ENCODE peak calls at places on chromosomes 2 and 18, in six cellular contexts. N, E, M, A, O and D are unnamed samples.

GRCh38 chr2:152369176-152369860 is 34.3 kb downstream of the FMNL2 start:
- DNase-seq in N (peak), E (no peak), M (peak), A (peak), O (no peak), D (no peak)

GRCh38 chr2:198053173-198053572 is 248.8 kb downstream of the PLCL1 start:
- DNase-seq in N (no peak), E (no peak), M (no peak), A (no peak), O (no peak), D (no peak)

GRCh38 chr2:222879602-222879933 is 18.7 kb downstream of the ACSL3 start:
- DNase-seq in N (no peak), E (no peak), M (no peak), A (no peak), O (no peak), D (no peak)

GRCh38 chr18:31825772-31826171 is 65.1 kb upstream of the SLC25A52 start:
- DNase-seq in N (no peak), E (no peak), M (no peak), A (no peak), O (no peak), D (no peak)

GRCh38 chr2:88950010-88950409 is 258.5 kb downstream of the RPIA start:
- DNase-seq in N (no peak), E (no peak), M (no peak), A (no peak), O (no peak), D (no peak)

GRCh38 chr2:101831351-101831865 is 133.9 kb downstream of the MAP4K4 start:
- DNase-seq in N (no peak), E (peak), M (no peak), A (peak), O (peak), D (peak)

GRCh38 chr2:28080911-28081310 is 190.4 kb downstream of the BABAM2 start:
- DNase-seq in N (no peak), E (no peak), M (peak), A (peak), O (peak), D (no peak)

GRCh38 chr2:1991706-1992245 is 247.5 kb upstream of the PXDN start:
- DNase-seq in N (no peak), E (no peak), M (no peak), A (no peak), O (no peak), D (no peak)

GRCh38 chr2:221896505-221897151 is 324.5 kb upstream of the EPHA4 start:
- DNase-seq in N (no peak), E (no peak), M (no peak), A (peak), O (no peak), D (no peak)

GRCh38 chr18:13276530-13277520 is 58.3 kb downstream of the LDLRAD4 start:
- DNase-seq in N (no peak), E (no peak), M (no peak), A (peak), O (no peak), D (no peak)

GRCh38 chr18:29164993-29165599 is 988.2 kb upstream of the CDH2 start:
- DNase-seq in N (peak), E (no peak), M (peak), A (peak), O (no peak), D (no peak)

GRCh38 chr2:177165731-177166711 is 46.6 kb upstream of the HNRNPA3 start:
- DNase-seq in N (no peak), E (no peak), M (no peak), A (peak), O (no peak), D (no peak)

GRCh38 chr2:17646096-17646554 is 105.6 kb downstream of the VSNL1 start:
- DNase-seq in N (peak), E (no peak), M (peak), A (peak), O (no peak), D (no peak)

GRCh38 chr2:112622528-112622849 is 23.2 kb upstream of the SLC20A1 start:
- DNase-seq in N (peak), E (no peak), M (peak), A (peak), O (no peak), D (no peak)

GRCh38 chr2:220930542-220931076 is 641.5 kb downstream of the EPHA4 start:
- DNase-seq in N (peak), E (no peak), M (no peak), A (peak), O (no peak), D (no peak)

GRCh38 chr2:170509460-170510193 is 205.5 kb upstream of the SP5 start:
- DNase-seq in N (no peak), E (no peak), M (no peak), A (no peak), O (peak), D (no peak)

GRCh38 chr2:150466770-150467640 is 20.5 kb downstream of the RND3 start:
- DNase-seq in N (no peak), E (no peak), M (no peak), A (peak), O (no peak), D (no peak)

GRCh38 chr2:101976887-101977286 is 14.9 kb upstream of the IL1R2 start:
- DNase-seq in N (no peak), E (no peak), M (no peak), A (no peak), O (no peak), D (no peak)

GRCh38 chr2:190585000-190585678 is 50.6 kb upstream of the NEMP2 start:
- DNase-seq in N (peak), E (no peak), M (no peak), A (no peak), O (no peak), D (no peak)

DNA sequence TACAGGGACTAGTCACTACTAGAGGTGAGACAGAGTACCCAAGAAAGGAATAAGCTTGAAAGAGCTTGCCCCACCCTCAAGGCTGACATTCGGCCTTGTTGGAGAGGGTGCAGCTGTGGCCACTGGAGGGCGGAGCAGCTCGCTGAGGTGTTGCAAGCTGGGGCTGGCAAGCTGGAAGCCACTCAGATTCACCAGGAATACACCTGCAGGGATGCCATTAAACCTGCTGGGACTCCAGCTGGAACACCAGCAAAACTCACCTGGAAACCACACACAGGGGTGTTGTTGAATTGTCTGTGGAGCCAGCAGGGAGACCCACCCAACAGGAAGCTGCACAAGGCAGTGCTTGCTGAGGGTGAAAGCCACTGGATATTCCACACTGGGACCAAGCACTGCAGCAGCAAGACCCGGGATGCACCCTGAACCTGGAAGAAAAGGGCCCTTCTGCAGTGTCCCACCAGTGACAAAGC is 26.1 kb downstream of the KCTD18 start:
- DNase-seq in N (no peak), E (peak), M (no peak), A (peak), O (peak), D (no peak)
- TF ChIP-seq CTCF in N (peak), E (peak), M (peak), A (peak), O (peak), D (peak)

DNA sequence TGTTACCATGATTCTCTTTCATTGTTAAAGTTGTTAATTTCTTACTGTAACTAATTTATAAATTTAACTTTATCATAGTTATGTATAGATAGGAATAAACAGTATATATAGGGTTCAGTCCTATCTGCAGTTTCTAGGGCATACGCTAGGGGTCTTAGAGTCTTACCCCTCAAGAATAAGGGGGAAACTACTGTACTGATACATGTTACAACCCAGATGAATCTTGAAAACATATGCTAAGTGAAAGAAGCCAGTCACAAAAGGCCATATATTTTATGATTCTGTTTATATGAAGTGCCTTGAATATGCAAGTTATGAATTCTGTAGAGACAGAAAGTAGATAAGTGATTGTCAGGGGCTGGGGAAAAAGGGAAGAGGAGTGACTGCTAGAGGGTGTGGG is 52.4 kb downstream of the RTN4 start:
- DNase-seq in N (no peak), E (no peak), M (no peak), A (no peak), O (no peak), D (no peak)
- TF ChIP-seq CTCF in N (no peak), E (no peak), M (no peak), A (no peak), O (peak), D (no peak)

GRCh38 chr2:134491796-134492441 is 226.9 kb downstream of the TMEM163 start:
- DNase-seq in N (no peak), E (no peak), M (no peak), A (no peak), O (no peak), D (no peak)
- TF ChIP-seq CTCF in N (no peak), E (peak), M (no peak), A (peak), O (no peak), D (no peak)

GRCh38 chr2:179129574-179130238 is 79.8 kb upstream of the CCDC141 start:
- DNase-seq in N (no peak), E (no peak), M (no peak), A (peak), O (no peak), D (no peak)
- TF ChIP-seq CTCF in N (peak), E (peak), M (peak), A (peak), O (peak), D (peak)

GRCh38 chr18:63025251-63025710 is 294.3 kb downstream of the BCL2 start:
- DNase-seq in N (no peak), E (no peak), M (no peak), A (no peak), O (peak), D (no peak)
- TF ChIP-seq CTCF in N (no peak), E (peak), M (no peak), A (peak), O (no peak), D (peak)